ENCODE peak calls at places on chromosomes 12 and 14, in nine cellular contexts. C is PC-3, Q is astrocyte, X is HepG2, P is mammary epithelial cell, R is IMR-90, K is HCT116, S is hepatocyte, U is PC-9. Y is an unnamed sample. For H3K9me3, the result is how much of the 10 kb centered on the place peaks cover.

GRCh38 chr12:18165889-18166288 is 75.9 kb upstream of the RERGL start:
- DNase-seq in C (no peak), S (no peak), K (no peak), U (no peak), R (no peak), X (no peak), Q (no peak), P (no peak), Y (no peak)

GRCh38 chr14:55963295-55963694 is 154.9 kb upstream of the PELI2 start:
- DNase-seq in Q (no peak), U (no peak), K (no peak), S (no peak), X (no peak), R (no peak), P (no peak), C (no peak), Y (no peak)

GRCh38 chr14:71050227-71050823 is 143.1 kb downstream of the PCNX1 start:
- DNase-seq in S (no peak), Q (no peak), P (no peak), C (peak), K (no peak), U (no peak), X (no peak), R (peak), Y (peak)

GRCh38 chr14:94548131-94548998 is 12.9 kb upstream of the SERPINA4 start:
- DNase-seq in P (no peak), K (no peak), U (no peak), C (no peak), Q (no peak), S (no peak), R (no peak), X (peak), Y (no peak)

GRCh38 chr14:72692678-72693077 is 201.2 kb downstream of the DPF3 start:
- DNase-seq in X (no peak), P (peak), R (no peak), U (no peak), C (no peak), K (no peak), S (peak), Q (no peak), Y (no peak)

GRCh38 chr14:63988579-63988978 is 135.8 kb downstream of the SYNE2 start:
- DNase-seq in R (no peak), P (peak), X (no peak), S (no peak), Q (no peak), U (no peak), K (no peak), C (no peak), Y (no peak)

GRCh38 chr12:54262403-54262925 is 17.5 kb downstream of the CBX5 start:
- DNase-seq in Q (peak), R (peak), U (peak), P (no peak), C (no peak), K (no peak), X (no peak), S (peak), Y (peak)

GRCh38 chr12:1799882-1800645 is 20.3 kb upstream of the LRTM2 start:
- DNase-seq in K (no peak), Q (no peak), C (no peak), R (no peak), U (no peak), S (no peak), X (no peak), P (no peak), Y (no peak)

GRCh38 chr12:12714276-12715001 is 2.7 kb upstream of the CDKN1B start:
- DNase-seq in Q (peak), K (no peak), P (no peak), X (no peak), R (peak), U (no peak), S (peak), C (peak), Y (peak)

GRCh38 chr14:28926091-28926490 is 159.5 kb downstream of the FOXG1 start:
- DNase-seq in Q (peak), C (no peak), P (no peak), R (no peak), K (no peak), U (no peak), S (no peak), X (no peak), Y (peak)

GRCh38 chr12:75585309-75585708 is 73.9 kb upstream of the KRR1 start:
- DNase-seq in U (peak), Q (peak), R (peak), X (no peak), C (peak), P (peak), K (peak), S (no peak), Y (peak)

GRCh38 chr12:127060310-127060847 is 1206.6 kb upstream of the TMEM132C start:
- DNase-seq in X (no peak), R (no peak), C (peak), K (peak), Q (no peak), P (no peak), S (no peak), U (peak), Y (no peak)

GRCh38 chr12:31204995-31205582 is 120.9 kb downstream of the SINHCAF start:
- DNase-seq in U (no peak), P (peak), Q (peak), X (no peak), R (peak), S (no peak), K (no peak), C (peak), Y (peak)

GRCh38 chr12:30269491-30269890 is 426.2 kb downstream of the IPO8 start:
- DNase-seq in U (no peak), X (no peak), R (no peak), K (no peak), P (no peak), S (peak), C (no peak), Q (no peak), Y (peak)

GRCh38 chr12:119301367-119301766 is 33.2 kb upstream of the CCDC60 start:
- DNase-seq in S (no peak), K (no peak), U (no peak), X (no peak), Q (no peak), C (no peak), R (no peak), P (no peak), Y (no peak)

GRCh38 chr14:73143003-73143402 is 6.7 kb downstream of the PSEN1 start:
- DNase-seq in C (no peak), R (no peak), S (no peak), K (no peak), X (no peak), U (no peak), P (no peak), Q (no peak), Y (no peak)

GRCh38 chr12:76996983-76997382 is 68.4 kb downstream of the E2F7 start:
- DNase-seq in R (no peak), C (no peak), P (no peak), U (no peak), S (no peak), K (no peak), X (no peak), Q (no peak), Y (no peak)

GRCh38 chr12:56687225-56688128 is 607 bp downstream of the PTGES3 start:
- DNase-seq in U (no peak), C (peak), X (no peak), R (no peak), K (no peak), P (peak), Q (peak), S (peak), Y (peak)

GRCh38 chr14:104708606-104709268 is 15.3 kb upstream of the ADSS1 start:
- DNase-seq in K (no peak), Q (no peak), X (peak), P (no peak), S (peak), R (peak), C (peak), U (no peak), Y (no peak)

GRCh38 chr12:124734224-124734788 is 129.4 kb downstream of the SCARB1 start:
- DNase-seq in K (no peak), Q (no peak), X (peak), C (no peak), S (no peak), R (peak), U (no peak), P (no peak), Y (peak)

GRCh38 chr12:10673660-10674384 is at the start of gene STYK1:
- DNase-seq in S (peak), K (peak), X (peak), U (peak), P (peak), R (peak), Q (peak), C (peak), Y (peak)
- H2AFZ ChIP-seq in S (peak), K (peak), X (no peak), U (peak), P (peak), R (peak), Q (peak), C (peak), Y (peak)

GRCh38 chr14:89304972-89305703 is 111.9 kb downstream of the FOXN3 start:
- DNase-seq in X (no peak), C (peak), Q (peak), K (no peak), R (peak), U (no peak), S (peak), P (no peak), Y (peak)

GRCh38 chr14:89310211-89310610 is 106.8 kb downstream of the FOXN3 start:
- DNase-seq in X (no peak), Q (no peak), K (no peak), R (no peak), U (no peak), S (no peak), P (no peak), C (no peak), Y (no peak)

GRCh38 chr14:89307409-89307808 is 109.6 kb downstream of the FOXN3 start:
- DNase-seq in U (no peak), P (no peak), K (no peak), Q (no peak), X (no peak), C (no peak), S (no peak), R (no peak), Y (no peak)

GRCh38 chr14:89309670-89310177 is 107.3 kb downstream of the FOXN3 start:
- DNase-seq in X (no peak), S (no peak), U (no peak), R (no peak), Q (no peak), P (no peak), K (no peak), C (no peak), Y (no peak)

GRCh38 chr14:89308232-89308959 is 108.6 kb downstream of the FOXN3 start:
- DNase-seq in X (no peak), K (no peak), Q (no peak), R (peak), S (no peak), P (no peak), U (no peak), C (peak), Y (peak)
- TF ChIP-seq CTCF in X (peak), K (no peak), Q (no peak), R (no peak), S (no peak), P (no peak), U (no peak), C (no peak), Y (no peak)

DNA sequence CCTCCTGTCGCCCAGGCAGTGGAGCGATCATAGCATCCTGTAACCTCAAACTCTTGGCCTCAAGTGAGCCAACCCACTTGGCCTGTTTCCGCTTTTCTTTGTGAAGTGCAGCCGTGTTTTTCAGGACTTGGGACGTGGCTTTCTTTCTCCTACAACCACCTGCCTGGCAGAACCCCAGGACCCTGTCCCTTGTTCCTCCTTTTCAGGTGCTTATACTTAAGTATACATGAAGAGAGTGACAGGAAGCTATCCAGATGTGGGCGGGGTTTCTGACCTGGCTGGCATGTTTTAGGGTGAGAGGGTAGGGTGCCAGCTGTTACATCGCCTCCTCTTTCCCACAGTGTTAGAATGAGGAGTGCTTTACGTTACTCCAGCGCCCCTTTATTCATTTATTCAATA is 684 bp downstream of the ZNF140 start:
- DNase-seq in X (no peak), P (no peak), R (no peak), U (no peak), Q (no peak), S (peak), C (no peak), K (no peak), Y (no peak)
- H3K9me3 ChIP-seq in X (half or more), P (under half), R (under half), U (half or more), Q (half or more), S (half or more), C (under half), K (under half), Y (under half)

GRCh38 chr12:32253154-32253795 is 146.1 kb upstream of the FGD4 start:
- DNase-seq in Q (no peak), K (no peak), S (no peak), R (peak), P (no peak), C (no peak), U (no peak), X (no peak), Y (no peak)

GRCh38 chr12:32252199-32253073 is 145.8 kb downstream of the BICD1 start:
- DNase-seq in R (no peak), S (no peak), P (no peak), Q (no peak), U (no peak), C (no peak), X (no peak), K (no peak), Y (no peak)

GRCh38 chr12:32249701-32250270 is 143.1 kb downstream of the BICD1 start:
- DNase-seq in R (no peak), P (peak), C (peak), K (no peak), U (peak), S (no peak), Q (no peak), X (no peak), Y (peak)

GRCh38 chr12:32257695-32258496 is 141.5 kb upstream of the FGD4 start:
- DNase-seq in S (no peak), C (no peak), R (no peak), X (no peak), P (no peak), Q (no peak), K (no peak), U (no peak), Y (no peak)

DNA sequence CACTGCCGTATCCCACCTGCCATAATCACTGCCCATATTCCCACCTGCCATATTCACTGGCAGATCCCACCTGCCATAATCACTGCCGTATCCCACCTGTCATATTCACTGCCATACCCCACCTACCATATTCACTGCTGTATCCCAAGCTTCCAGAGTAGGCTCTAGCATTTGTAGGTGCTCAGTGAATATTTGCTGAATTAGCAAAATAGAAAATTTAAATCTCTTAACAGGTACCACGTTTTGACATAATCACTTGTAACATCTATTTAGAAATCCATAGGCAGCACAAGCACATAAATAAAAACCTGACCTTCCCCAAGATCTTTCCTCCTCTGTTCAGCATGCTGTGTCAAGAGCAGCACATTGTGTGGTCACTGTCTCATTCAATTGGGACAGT is 145.1 kb upstream of the FGD4 start:
- DNase-seq in Q (no peak), U (no peak), P (no peak), X (no peak), R (no peak), S (no peak), K (no peak), C (no peak), Y (no peak)
- H2AFZ ChIP-seq in Q (no peak), U (no peak), P (no peak), X (no peak), R (no peak), S (no peak), K (no peak), C (no peak), Y (no peak)

DNA sequence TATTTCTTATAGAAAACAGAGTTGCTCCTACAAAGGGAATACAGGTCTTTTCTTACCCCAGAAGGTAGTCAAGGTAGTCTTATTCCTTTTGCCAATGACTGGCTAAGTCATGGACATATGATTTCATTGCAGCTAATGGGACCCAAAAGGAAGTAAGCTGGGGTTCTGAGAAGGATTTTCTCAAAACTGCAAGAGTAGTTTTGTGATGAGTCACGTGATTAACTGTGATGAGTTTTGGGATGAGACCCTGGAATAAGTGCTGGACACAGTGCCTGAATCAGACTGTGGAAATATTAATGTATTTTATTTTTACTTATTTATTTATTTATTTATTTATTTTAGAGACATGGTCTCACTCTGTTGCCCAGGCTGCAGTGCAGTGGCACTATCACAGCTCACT is 13.4 kb upstream of the NIN start:
- DNase-seq in Q (no peak), C (no peak), R (no peak), S (no peak), U (no peak), P (no peak), K (no peak), X (no peak), Y (no peak)
- TF ChIP-seq CTCF in Q (no peak), C (no peak), R (no peak), S (no peak), U (no peak), P (no peak), K (no peak), X (no peak), Y (no peak)

GRCh38 chr12:7293670-7294069 is 10.2 kb upstream of the ACSM4 start:
- DNase-seq in S (peak), X (no peak), K (no peak), Q (no peak), R (no peak), C (no peak), P (no peak), U (no peak), Y (no peak)

GRCh38 chr12:7292300-7292699 is 11.6 kb upstream of the ACSM4 start:
- DNase-seq in X (no peak), C (no peak), Q (no peak), S (no peak), K (no peak), P (no peak), R (no peak), U (no peak), Y (no peak)

GRCh38 chr12:7295529-7295928 is 8.3 kb upstream of the ACSM4 start:
- DNase-seq in C (no peak), X (no peak), R (no peak), U (no peak), P (no peak), S (no peak), Q (no peak), K (no peak), Y (no peak)

GRCh38 chr12:7289743-7290142 is 14.1 kb upstream of the ACSM4 start:
- DNase-seq in Q (no peak), C (peak), S (no peak), X (no peak), P (no peak), R (no peak), K (peak), U (no peak), Y (no peak)
- H3K9me3 ChIP-seq in Q (under half), C (under half), S (under half), X (under half), P (under half), R (under half), K (under half), U (under half), Y (under half)

Y was measured in fibroblast of lung.